ENCODE peak calls at places on chromosomes 1 and 21, in nine cellular contexts. One of them, this sample, is unnamed.

GRCh38 chr1:110187139-110187890 is 22.8 kb upstream of the KCNC4 start:
- DNase-seq in ovary: no peak
- DNase-seq in immature natural killer cell: no peak
- DNase-seq in SK-N-SH: no peak
- DNase-seq in T1000: no peak
- DNase-seq in NB4: no peak
- DNase-seq in memory B cell: no peak
- DNase-seq in iPS-NIHi11: no peak
- DNase-seq in GM13977: no peak
- DNase-seq in this sample: no peak

GRCh38 chr1:159171688-159172501 is 480 bp downstream of the CADM3 start:
- DNase-seq in ovary: no peak
- DNase-seq in immature natural killer cell: no peak
- DNase-seq in SK-N-SH: no peak
- DNase-seq in T1000: no peak
- DNase-seq in NB4: no peak
- DNase-seq in memory B cell: no peak
- DNase-seq in iPS-NIHi11: peak
- DNase-seq in GM13977: peak
- DNase-seq in this sample: no peak

GRCh38 chr1:95974586-95974985 is 740.6 kb downstream of the RWDD3 start:
- DNase-seq in ovary: no peak
- DNase-seq in immature natural killer cell: no peak
- DNase-seq in SK-N-SH: no peak
- DNase-seq in T1000: peak
- DNase-seq in NB4: no peak
- DNase-seq in memory B cell: no peak
- DNase-seq in iPS-NIHi11: no peak
- DNase-seq in GM13977: no peak
- DNase-seq in this sample: peak

GRCh38 chr1:29916656-29917369 is 680.5 kb downstream of the PTPRU start:
- DNase-seq in ovary: no peak
- DNase-seq in immature natural killer cell: no peak
- DNase-seq in SK-N-SH: no peak
- DNase-seq in T1000: no peak
- DNase-seq in NB4: no peak
- DNase-seq in memory B cell: no peak
- DNase-seq in iPS-NIHi11: no peak
- DNase-seq in GM13977: no peak
- DNase-seq in this sample: no peak

GRCh38 chr1:95685091-95685490 is 451.1 kb downstream of the RWDD3 start:
- DNase-seq in ovary: no peak
- DNase-seq in immature natural killer cell: no peak
- DNase-seq in SK-N-SH: no peak
- DNase-seq in T1000: no peak
- DNase-seq in NB4: no peak
- DNase-seq in memory B cell: no peak
- DNase-seq in iPS-NIHi11: no peak
- DNase-seq in GM13977: no peak
- DNase-seq in this sample: no peak

GRCh38 chr1:101257500-101258325 is 20.9 kb downstream of the S1PR1 start:
- DNase-seq in ovary: no peak
- DNase-seq in immature natural killer cell: peak
- DNase-seq in SK-N-SH: no peak
- DNase-seq in T1000: no peak
- DNase-seq in NB4: peak
- DNase-seq in memory B cell: no peak
- DNase-seq in iPS-NIHi11: no peak
- DNase-seq in GM13977: no peak
- DNase-seq in this sample: no peak

GRCh38 chr1:172626845-172627244 is 32.1 kb upstream of the FASLG start:
- DNase-seq in ovary: no peak
- DNase-seq in immature natural killer cell: no peak
- DNase-seq in SK-N-SH: no peak
- DNase-seq in T1000: no peak
- DNase-seq in NB4: no peak
- DNase-seq in memory B cell: no peak
- DNase-seq in iPS-NIHi11: no peak
- DNase-seq in GM13977: no peak
- DNase-seq in this sample: no peak

GRCh38 chr1:27615346-27616004 is 11.5 kb upstream of the AHDC1 start:
- DNase-seq in ovary: no peak
- DNase-seq in immature natural killer cell: no peak
- DNase-seq in SK-N-SH: no peak
- DNase-seq in T1000: no peak
- DNase-seq in NB4: no peak
- DNase-seq in memory B cell: no peak
- DNase-seq in iPS-NIHi11: no peak
- DNase-seq in GM13977: no peak
- DNase-seq in this sample: no peak

GRCh38 chr1:41282679-41283317 is 40.7 kb upstream of the SCMH1 start:
- DNase-seq in ovary: peak
- DNase-seq in immature natural killer cell: peak
- DNase-seq in SK-N-SH: peak
- DNase-seq in T1000: no peak
- DNase-seq in NB4: peak
- DNase-seq in memory B cell: peak
- DNase-seq in iPS-NIHi11: peak
- DNase-seq in GM13977: peak
- DNase-seq in this sample: no peak

GRCh38 chr1:36912365-36912840 is 121.9 kb downstream of the GRIK3 start:
- DNase-seq in ovary: no peak
- DNase-seq in immature natural killer cell: no peak
- DNase-seq in SK-N-SH: no peak
- DNase-seq in T1000: no peak
- DNase-seq in NB4: no peak
- DNase-seq in memory B cell: peak
- DNase-seq in iPS-NIHi11: no peak
- DNase-seq in GM13977: no peak
- DNase-seq in this sample: no peak

GRCh38 chr1:48917901-48918603 is 141.4 kb upstream of the BEND5 start:
- DNase-seq in ovary: no peak
- DNase-seq in immature natural killer cell: no peak
- DNase-seq in SK-N-SH: peak
- DNase-seq in T1000: no peak
- DNase-seq in NB4: no peak
- DNase-seq in memory B cell: no peak
- DNase-seq in iPS-NIHi11: no peak
- DNase-seq in GM13977: no peak
- DNase-seq in this sample: no peak

GRCh38 chr1:10677508-10678364 is 118.7 kb downstream of the CASZ1 start:
- DNase-seq in ovary: no peak
- DNase-seq in immature natural killer cell: no peak
- DNase-seq in SK-N-SH: no peak
- DNase-seq in T1000: no peak
- DNase-seq in NB4: no peak
- DNase-seq in memory B cell: no peak
- DNase-seq in iPS-NIHi11: no peak
- DNase-seq in GM13977: no peak
- DNase-seq in this sample: no peak

GRCh38 chr1:44048816-44049215 is 17.6 kb upstream of the SLC6A9 start:
- DNase-seq in ovary: no peak
- DNase-seq in immature natural killer cell: no peak
- DNase-seq in SK-N-SH: no peak
- DNase-seq in T1000: no peak
- DNase-seq in NB4: no peak
- DNase-seq in memory B cell: no peak
- DNase-seq in iPS-NIHi11: no peak
- DNase-seq in GM13977: no peak
- DNase-seq in this sample: no peak

GRCh38 chr1:38194486-38194885 is 147.9 kb upstream of the POU3F1 start:
- DNase-seq in ovary: no peak
- DNase-seq in immature natural killer cell: no peak
- DNase-seq in SK-N-SH: no peak
- DNase-seq in T1000: no peak
- DNase-seq in NB4: no peak
- DNase-seq in memory B cell: no peak
- DNase-seq in iPS-NIHi11: no peak
- DNase-seq in GM13977: no peak
- DNase-seq in this sample: no peak

GRCh38 chr21:45405271-45405818 is 380 bp downstream of the COL18A1 start:
- DNase-seq in ovary: peak
- DNase-seq in immature natural killer cell: no peak
- DNase-seq in SK-N-SH: peak
- DNase-seq in T1000: no peak
- DNase-seq in NB4: no peak
- DNase-seq in memory B cell: peak
- DNase-seq in iPS-NIHi11: peak
- DNase-seq in GM13977: peak
- DNase-seq in this sample: no peak

GRCh38 chr1:173856903-173857302 is 10.9 kb downstream of the GAS5 start:
- DNase-seq in ovary: no peak
- DNase-seq in immature natural killer cell: no peak
- DNase-seq in SK-N-SH: no peak
- DNase-seq in T1000: no peak
- DNase-seq in NB4: no peak
- DNase-seq in memory B cell: no peak
- DNase-seq in iPS-NIHi11: no peak
- DNase-seq in GM13977: no peak
- DNase-seq in this sample: no peak

GRCh38 chr1:8989821-8990220 is 36.4 kb downstream of the SLC2A7 start:
- DNase-seq in ovary: no peak
- DNase-seq in immature natural killer cell: no peak
- DNase-seq in SK-N-SH: no peak
- DNase-seq in T1000: no peak
- DNase-seq in NB4: no peak
- DNase-seq in memory B cell: no peak
- DNase-seq in iPS-NIHi11: no peak
- DNase-seq in GM13977: no peak
- DNase-seq in this sample: no peak

GRCh38 chr21:32726742-32727477 is 903 bp downstream of the SYNJ1 start:
- DNase-seq in ovary: no peak
- DNase-seq in immature natural killer cell: peak
- DNase-seq in SK-N-SH: peak
- DNase-seq in T1000: no peak
- DNase-seq in NB4: peak
- DNase-seq in memory B cell: peak
- DNase-seq in iPS-NIHi11: no peak
- DNase-seq in GM13977: peak
- DNase-seq in this sample: no peak

GRCh38 chr21:35335951-35336446 is 286.9 kb upstream of the RUNX1 start:
- DNase-seq in ovary: no peak
- DNase-seq in immature natural killer cell: no peak
- DNase-seq in SK-N-SH: no peak
- DNase-seq in T1000: no peak
- DNase-seq in NB4: no peak
- DNase-seq in memory B cell: no peak
- DNase-seq in iPS-NIHi11: no peak
- DNase-seq in GM13977: no peak
- DNase-seq in this sample: no peak

GRCh38 chr21:38229260-38229877 is 27.4 kb upstream of the KCNJ15 start:
- DNase-seq in ovary: no peak
- DNase-seq in immature natural killer cell: no peak
- DNase-seq in SK-N-SH: no peak
- DNase-seq in T1000: no peak
- DNase-seq in NB4: peak
- DNase-seq in memory B cell: no peak
- DNase-seq in iPS-NIHi11: no peak
- DNase-seq in GM13977: no peak
- DNase-seq in this sample: no peak

GRCh38 chr1:58841455-58841854 is 57.6 kb upstream of the JUN start:
- DNase-seq in ovary: no peak
- DNase-seq in immature natural killer cell: peak
- DNase-seq in SK-N-SH: no peak
- DNase-seq in T1000: no peak
- DNase-seq in NB4: peak
- DNase-seq in memory B cell: no peak
- DNase-seq in iPS-NIHi11: peak
- DNase-seq in GM13977: no peak
- DNase-seq in this sample: no peak

GRCh38 chr1:153791856-153792253 is 16.6 kb downstream of the SLC27A3 start:
- DNase-seq in ovary: no peak
- DNase-seq in immature natural killer cell: no peak
- DNase-seq in SK-N-SH: no peak
- DNase-seq in T1000: no peak
- DNase-seq in NB4: peak
- DNase-seq in memory B cell: no peak
- DNase-seq in iPS-NIHi11: no peak
- DNase-seq in GM13977: no peak
- DNase-seq in this sample: no peak

GRCh38 chr1:22711591-22712501 is 1.2 kb downstream of the EPHB2 start:
- DNase-seq in ovary: peak
- DNase-seq in immature natural killer cell: no peak
- DNase-seq in SK-N-SH: peak
- DNase-seq in T1000: no peak
- DNase-seq in NB4: peak
- DNase-seq in memory B cell: no peak
- DNase-seq in iPS-NIHi11: peak
- DNase-seq in GM13977: no peak
- DNase-seq in this sample: no peak

GRCh38 chr1:211603713-211604112 is 24.8 kb upstream of the SLC30A1 start:
- DNase-seq in ovary: no peak
- DNase-seq in immature natural killer cell: no peak
- DNase-seq in SK-N-SH: no peak
- DNase-seq in T1000: no peak
- DNase-seq in NB4: no peak
- DNase-seq in memory B cell: no peak
- DNase-seq in iPS-NIHi11: no peak
- DNase-seq in GM13977: no peak
- DNase-seq in this sample: no peak

GRCh38 chr1:178612261-178612660 is 99.4 kb downstream of the TEX35 start:
- DNase-seq in ovary: no peak
- DNase-seq in immature natural killer cell: no peak
- DNase-seq in SK-N-SH: no peak
- DNase-seq in T1000: no peak
- DNase-seq in NB4: no peak
- DNase-seq in memory B cell: no peak
- DNase-seq in iPS-NIHi11: no peak
- DNase-seq in GM13977: no peak
- DNase-seq in this sample: peak

GRCh38 chr1:94094466-94095111 is 26.4 kb downstream of the ABCA4 start:
- DNase-seq in ovary: peak
- DNase-seq in immature natural killer cell: no peak
- DNase-seq in SK-N-SH: no peak
- DNase-seq in T1000: no peak
- DNase-seq in NB4: no peak
- DNase-seq in memory B cell: no peak
- DNase-seq in iPS-NIHi11: no peak
- DNase-seq in GM13977: no peak
- DNase-seq in this sample: peak

GRCh38 chr1:4153571-4153970 is 253.5 kb upstream of the C1orf174 start:
- DNase-seq in ovary: no peak
- DNase-seq in immature natural killer cell: no peak
- DNase-seq in SK-N-SH: no peak
- DNase-seq in T1000: no peak
- DNase-seq in NB4: no peak
- DNase-seq in memory B cell: no peak
- DNase-seq in iPS-NIHi11: no peak
- DNase-seq in GM13977: no peak
- DNase-seq in this sample: no peak

GRCh38 chr1:66712819-66713218 is 39.4 kb upstream of the DYNLT5 start:
- DNase-seq in ovary: no peak
- DNase-seq in immature natural killer cell: no peak
- DNase-seq in SK-N-SH: no peak
- DNase-seq in T1000: no peak
- DNase-seq in NB4: no peak
- DNase-seq in memory B cell: no peak
- DNase-seq in iPS-NIHi11: no peak
- DNase-seq in GM13977: no peak
- DNase-seq in this sample: no peak

GRCh38 chr1:174800221-174800791 is 199.4 kb upstream of the CACYBP start:
- DNase-seq in ovary: peak
- DNase-seq in immature natural killer cell: no peak
- DNase-seq in SK-N-SH: peak
- DNase-seq in T1000: no peak
- DNase-seq in NB4: no peak
- DNase-seq in memory B cell: peak
- DNase-seq in iPS-NIHi11: no peak
- DNase-seq in GM13977: no peak
- DNase-seq in this sample: no peak

GRCh38 chr1:39755965-39756659 is 15.0 kb downstream of the OXCT2 start:
- DNase-seq in ovary: no peak
- DNase-seq in immature natural killer cell: no peak
- DNase-seq in SK-N-SH: no peak
- DNase-seq in T1000: no peak
- DNase-seq in NB4: no peak
- DNase-seq in memory B cell: no peak
- DNase-seq in iPS-NIHi11: no peak
- DNase-seq in GM13977: no peak
- DNase-seq in this sample: no peak

GRCh38 chr1:34984435-34985062 is 598 bp downstream of the TMEM35B start:
- DNase-seq in ovary: peak
- DNase-seq in immature natural killer cell: no peak
- DNase-seq in SK-N-SH: peak
- DNase-seq in T1000: peak
- DNase-seq in NB4: peak
- DNase-seq in memory B cell: no peak
- DNase-seq in iPS-NIHi11: no peak
- DNase-seq in GM13977: no peak
- DNase-seq in this sample: no peak